ENCODE peak calls at places on chromosome 5, in seven cellular contexts. K is sigmoid colon, M is uterus, I is progenitor cell of endocrine pancreas, S is left ventricle myocardium inferior, L is cardiac fibroblast, B is heart left ventricle. E is an unnamed sample.

GRCh38 chr5:107673368-107674136 is 2.8 kb upstream of the EFNA5 start:
- DNase-seq in L (peak; percentile 93), S (peak; percentile 80), I (peak; percentile 85), B (peak; percentile 83), M (peak; percentile 66), K (peak; percentile 92), E (peak; percentile 95)

GRCh38 chr5:58105836-58106235 is 354.1 kb downstream of the PLK2 start:
- DNase-seq in I (no peak), K (no peak), B (no peak), L (no peak), M (no peak), S (no peak), E (no peak)

GRCh38 chr5:34738381-34738780 is 82.3 kb downstream of the RAI14 start:
- DNase-seq in S (no peak), I (no peak), M (no peak), B (no peak), L (peak; percentile 65), K (no peak), E (no peak)

GRCh38 chr5:135217669-135218485 is 181.2 kb downstream of the MACROH2A1 start:
- DNase-seq in L (no peak), B (peak; percentile 11), K (no peak), S (no peak), I (no peak), M (no peak), E (no peak)

GRCh38 chr5:95857185-95857945 is 34.8 kb upstream of the GLRX start:
- DNase-seq in M (peak; percentile 86), S (peak; percentile 81), I (no peak), L (peak; percentile 90), K (peak; percentile 95), B (peak; percentile 45), E (peak; percentile 34)

GRCh38 chr5:87116821-87117512 is 150.7 kb upstream of the RASA1 start:
- DNase-seq in L (no peak), K (no peak), I (no peak), M (no peak), B (no peak), S (no peak), E (no peak)

GRCh38 chr5:16534280-16534679 is 68.7 kb upstream of the ZNF622 start:
- DNase-seq in M (no peak), S (peak; percentile 44), K (no peak), L (no peak), I (no peak), B (peak; percentile 49), E (no peak)

GRCh38 chr5:154811653-154812465 is 38.5 kb downstream of the FAXDC2 start:
- DNase-seq in S (peak; percentile 44), M (peak; percentile 54), K (peak; percentile 78), B (peak; percentile 55), I (peak; percentile 18), L (peak; percentile 80), E (peak; percentile 77)

GRCh38 chr5:31965227-31965626 is 208.9 kb downstream of the GOLPH3 start:
- DNase-seq in K (no peak), L (no peak), B (no peak), I (no peak), S (no peak), M (no peak), E (no peak)

GRCh38 chr5:31963961-31964360 is 210.2 kb downstream of the GOLPH3 start:
- DNase-seq in I (no peak), L (no peak), S (no peak), K (no peak), M (no peak), B (no peak), E (no peak)

GRCh38 chr5:31963358-31963757 is 210.8 kb downstream of the GOLPH3 start:
- DNase-seq in M (peak; percentile 88), B (no peak), L (no peak), K (peak; percentile 67), I (no peak), S (peak; percentile 30), E (no peak)

GRCh38 chr5:31967461-31967860 is 206.7 kb downstream of the GOLPH3 start:
- DNase-seq in S (no peak), I (no peak), M (no peak), K (no peak), L (no peak), B (no peak), E (no peak)

DNA sequence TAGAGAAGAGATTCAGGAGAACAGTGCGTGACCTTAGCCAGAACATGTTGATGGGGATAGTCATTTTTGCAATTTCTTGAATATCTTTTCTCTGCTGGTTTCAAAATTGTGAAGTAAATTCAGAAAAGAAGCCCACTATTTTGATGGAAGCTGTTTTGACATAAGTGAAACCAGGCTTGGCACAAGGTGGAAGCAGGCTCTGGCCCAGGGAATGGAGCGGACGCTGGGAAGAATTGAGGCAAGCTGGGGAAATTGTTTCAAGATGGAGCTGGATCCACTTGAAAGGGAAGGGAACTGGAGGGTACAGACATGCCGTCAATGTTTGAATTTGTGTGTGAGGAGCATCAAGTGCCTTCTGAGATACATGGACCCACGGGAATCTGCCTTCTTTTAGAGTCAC is 207.2 kb downstream of the GOLPH3 start:
- DNase-seq in M (no peak), K (no peak), I (no peak), S (no peak), L (no peak), B (no peak), E (no peak)
- TF ChIP-seq CTCF in M (no peak), K (no peak), I (no peak), S (no peak), L (no peak), B (no peak), E (no peak)

GRCh38 chr5:158769702-158770101 is 330.0 kb downstream of the EBF1 start:
- DNase-seq in I (no peak), M (no peak), S (no peak), B (no peak), K (no peak), L (peak; percentile 59), E (no peak)

GRCh38 chr5:158773151-158773550 is 326.6 kb downstream of the EBF1 start:
- DNase-seq in B (no peak), S (no peak), I (no peak), K (no peak), M (no peak), L (no peak), E (no peak)

GRCh38 chr5:158765407-158765806 is 334.3 kb downstream of the EBF1 start:
- DNase-seq in M (no peak), L (no peak), K (no peak), B (no peak), I (no peak), S (no peak), E (no peak)

GRCh38 chr5:158769079-158769478 is 330.6 kb downstream of the EBF1 start:
- DNase-seq in M (no peak), L (no peak), I (no peak), B (no peak), S (no peak), K (no peak), E (no peak)

DNA sequence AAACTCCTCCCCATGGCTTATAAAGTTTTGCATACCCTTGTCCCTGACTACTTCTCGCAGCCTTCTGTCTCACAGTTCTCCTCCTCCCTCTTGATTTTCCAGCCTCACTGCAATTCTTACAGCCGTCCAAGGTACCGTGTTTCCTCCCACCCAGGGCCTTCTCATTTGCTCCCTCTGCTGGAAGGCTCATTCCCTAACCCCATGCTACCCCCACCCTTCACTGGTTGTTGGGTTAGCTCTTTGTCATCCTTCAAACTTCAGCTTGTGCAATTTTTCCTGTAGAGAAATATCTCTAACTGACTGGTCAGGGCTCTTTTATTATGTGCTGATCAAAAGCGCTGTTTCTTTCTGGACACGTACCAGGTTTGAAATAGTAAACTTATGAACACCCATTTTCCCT is 329.2 kb downstream of the EBF1 start:
- DNase-seq in S (no peak), K (no peak), M (no peak), I (no peak), L (peak; percentile 20), B (no peak), E (peak; percentile 50)
- TF ChIP-seq CTCF in S (no peak), K (no peak), M (no peak), I (peak; percentile 34), L (peak; percentile 36), B (no peak), E (no peak)

GRCh38 chr5:32690153-32690552 is 21.0 kb upstream of the NPR3 start:
- DNase-seq in M (no peak), I (no peak), K (no peak), B (no peak), L (no peak), S (no peak), E (peak; percentile 22)
- TF ChIP-seq CTCF in M (no peak), I (no peak), K (no peak), B (no peak), L (peak; percentile 38), S (no peak), E (no peak)

DNA sequence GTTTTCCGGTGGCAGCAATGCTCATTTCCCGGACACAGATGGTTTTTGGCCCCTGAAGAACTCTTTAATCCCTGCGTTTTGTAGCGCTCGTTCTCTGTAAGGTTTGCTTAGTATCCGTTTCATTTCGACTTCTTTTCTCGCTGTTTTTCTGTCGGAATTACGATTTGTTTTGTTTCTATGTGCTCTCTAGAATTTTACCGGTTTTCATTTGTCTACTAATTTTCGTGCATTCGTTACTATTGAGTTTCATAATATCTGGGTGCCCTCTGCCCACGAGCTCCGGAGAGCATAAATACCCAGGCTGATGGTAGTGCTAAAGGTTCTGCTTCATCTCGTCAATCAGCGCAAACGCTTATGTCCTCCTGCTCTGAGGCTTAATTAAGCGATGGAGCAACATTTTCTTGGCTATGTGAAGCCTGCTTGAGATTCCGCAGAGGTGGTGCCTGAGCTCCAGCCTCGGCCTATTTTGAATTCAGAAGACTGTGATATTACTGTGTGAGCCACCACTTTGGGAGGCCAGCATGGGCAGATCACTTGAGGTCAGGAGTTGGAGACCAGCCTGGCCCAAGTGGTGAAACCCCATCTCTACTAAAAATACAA is 44.9 kb downstream of the ANXA2R start:
- DNase-seq in S (no peak), I (no peak), L (peak; percentile 63), B (no peak), K (no peak), M (no peak), E (no peak)
- TF ChIP-seq CTCF in S (peak; percentile 12), I (no peak), L (no peak), B (no peak), K (no peak), M (no peak), E (no peak)

GRCh38 chr5:180873628-180874520 is 12.8 kb upstream of the ZFP62 start:
- DNase-seq in L (peak; percentile 20), M (no peak), I (no peak), S (no peak), K (no peak), B (peak; percentile 36), E (peak; percentile 50)
- TF ChIP-seq CTCF in L (no peak), M (no peak), I (no peak), S (no peak), K (no peak), B (no peak), E (no peak)